ENCODE peak calls at places on chromosomes 16 and 17, in four cellular contexts. A is breast epithelium, E is transverse colon, Q is body of pancreas. C is an unnamed sample. For H3K4me1, the result is how much of the 10 kb centered on the place peaks cover.

GRCh38 chr17:1164935-1165556 is 14.7 kb downstream of the ABR start:
- DNase-seq in A (no peak), E (no peak), Q (no peak), C (no peak)

GRCh38 chr17:72666519-72666874 is 426.0 kb downstream of the SLC39A11 start:
- DNase-seq in A (no peak), E (no peak), Q (no peak), C (no peak)

GRCh38 chr17:79255926-79256325 is 181.3 kb downstream of the ENGASE start:
- DNase-seq in A (no peak), E (no peak), Q (no peak), C (no peak)

GRCh38 chr16:27221576-27222498 is 18.5 kb downstream of the KDM8 start:
- DNase-seq in A (no peak), E (peak), Q (peak), C (no peak)

GRCh38 chr17:2262146-2262587 is 41.4 kb downstream of the SMG6 start:
- DNase-seq in A (no peak), E (no peak), Q (no peak), C (no peak)

GRCh38 chr17:17613708-17614114 is 22.2 kb upstream of the PEMT start:
- DNase-seq in A (no peak), E (peak), Q (peak), C (peak)

GRCh38 chr16:83098536-83098935 is 471.8 kb downstream of the CDH13 start:
- DNase-seq in A (no peak), E (no peak), Q (no peak), C (no peak)

GRCh38 chr17:11182430-11182829 is 58.6 kb upstream of the SHISA6 start:
- DNase-seq in A (no peak), E (no peak), Q (no peak), C (no peak)

GRCh38 chr16:49462356-49462988 is 88.9 kb downstream of the C16orf78 start:
- DNase-seq in A (no peak), E (no peak), Q (no peak), C (no peak)

GRCh38 chr16:78297066-78297666 is 197.7 kb downstream of the WWOX start:
- DNase-seq in A (no peak), E (no peak), Q (peak), C (no peak)

GRCh38 chr16:53131363-53132071 is 76.7 kb downstream of the CHD9 start:
- DNase-seq in A (peak), E (peak), Q (peak), C (peak)

GRCh38 chr16:70271696-70272095 is 17.6 kb downstream of the AARS1 start:
- DNase-seq in A (no peak), E (no peak), Q (no peak), C (no peak)

GRCh38 chr17:17161121-17161520 is 45.0 kb downstream of the PLD6 start:
- DNase-seq in A (no peak), E (no peak), Q (no peak), C (no peak)

GRCh38 chr16:89422905-89423630 is 67.3 kb downstream of the ANKRD11 start:
- DNase-seq in A (no peak), E (no peak), Q (no peak), C (peak)

GRCh38 chr17:27653572-27653971 is 22.6 kb downstream of the LGALS9 start:
- DNase-seq in A (no peak), E (no peak), Q (no peak), C (no peak)

GRCh38 chr17:45405250-45406086 is 27.2 kb downstream of the ARHGAP27 start:
- DNase-seq in A (no peak), E (peak), Q (no peak), C (peak)

GRCh38 chr16:68645494-68646388 is 631 bp downstream of the CDH3 start:
- DNase-seq in A (peak), E (no peak), Q (no peak), C (no peak)

GRCh38 chr16:9757687-9758086 is 424.5 kb downstream of the GRIN2A start:
- DNase-seq in A (no peak), E (no peak), Q (no peak), C (no peak)

GRCh38 chr16:12211870-12212690 is 235.5 kb downstream of the SNX29 start:
- DNase-seq in A (no peak), E (no peak), Q (no peak), C (no peak)

GRCh38 chr16:84340305-84341040 is 27.9 kb upstream of the ATP2C2 start:
- DNase-seq in A (peak), E (peak), Q (no peak), C (peak)

GRCh38 chr17:81509687-81510523 is 2.7 kb downstream of the ACTG1 start:
- DNase-seq in A (no peak), E (no peak), Q (no peak), C (peak)

GRCh38 chr16:53967172-53967571 is 263.2 kb downstream of the FTO start:
- DNase-seq in A (no peak), E (no peak), Q (no peak), C (no peak)

GRCh38 chr17:46949291-46950174 is 26.6 kb downstream of the GOSR2 start:
- DNase-seq in A (no peak), E (no peak), Q (no peak), C (no peak)

GRCh38 chr17:57563968-57564367 is 181.1 kb downstream of the CCDC182 start:
- DNase-seq in A (no peak), E (no peak), Q (no peak), C (no peak)

GRCh38 chr17:47239663-47240374 is 13.8 kb upstream of the ITGB3 start:
- DNase-seq in A (peak), E (peak), Q (peak), C (no peak)

GRCh38 chr17:55444471-55445441 is 23.1 kb upstream of the MMD start:
- DNase-seq in A (no peak), E (no peak), Q (peak), C (no peak)

GRCh38 chr16:29745126-29745852 is 501 bp downstream of the C16orf54 start:
- DNase-seq in A (no peak), E (peak), Q (no peak), C (no peak)

GRCh38 chr17:7084058-7084457 is 4.0 kb upstream of the CLEC10A start:
- DNase-seq in A (no peak), E (no peak), Q (no peak), C (no peak)

DNA sequence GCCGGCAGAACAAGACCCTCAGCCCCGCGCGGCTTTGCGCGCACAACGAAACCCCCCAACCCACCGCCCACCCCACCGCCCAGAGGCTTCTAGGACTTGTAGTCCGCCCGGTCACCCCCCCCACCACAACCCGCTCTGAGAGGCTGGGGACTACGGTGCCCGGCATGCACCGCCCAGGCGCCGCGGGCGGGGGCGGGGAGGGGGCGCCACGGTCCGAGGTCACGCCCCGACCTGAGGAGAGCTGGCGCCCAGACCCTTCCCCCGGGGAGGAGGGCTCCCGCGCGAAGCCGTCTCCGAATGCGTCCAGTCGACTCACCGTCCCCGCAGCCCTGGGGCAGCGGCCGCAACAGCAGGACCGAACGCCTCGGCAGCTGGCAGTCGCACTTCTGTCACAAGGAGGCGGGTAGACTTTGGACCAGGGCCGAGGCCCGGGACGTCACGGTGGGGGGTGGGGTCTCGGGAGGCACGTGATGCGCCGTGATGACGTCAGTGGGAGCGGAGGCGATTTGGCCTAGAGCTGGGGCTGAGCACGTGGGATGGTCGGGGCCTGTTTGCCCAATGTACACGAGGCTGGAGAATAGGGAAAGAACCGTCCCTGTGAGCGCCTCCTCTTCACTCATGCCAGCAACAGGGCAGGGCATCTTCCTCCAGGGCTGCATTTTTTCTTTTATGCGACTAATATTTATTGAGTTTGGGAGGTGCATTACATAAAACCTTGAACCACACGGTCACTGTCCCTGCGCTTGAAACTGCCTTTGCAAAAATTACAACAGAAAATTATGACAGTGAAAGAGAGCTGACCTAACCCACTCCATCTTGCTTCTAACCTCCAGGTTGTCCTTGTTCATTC is at the start of gene CDIP1:
- DNase-seq in A (peak), E (peak), Q (peak), C (peak)
- TF ChIP-seq POLR2A in A (peak), E (peak), Q (peak), C (peak)

DNA sequence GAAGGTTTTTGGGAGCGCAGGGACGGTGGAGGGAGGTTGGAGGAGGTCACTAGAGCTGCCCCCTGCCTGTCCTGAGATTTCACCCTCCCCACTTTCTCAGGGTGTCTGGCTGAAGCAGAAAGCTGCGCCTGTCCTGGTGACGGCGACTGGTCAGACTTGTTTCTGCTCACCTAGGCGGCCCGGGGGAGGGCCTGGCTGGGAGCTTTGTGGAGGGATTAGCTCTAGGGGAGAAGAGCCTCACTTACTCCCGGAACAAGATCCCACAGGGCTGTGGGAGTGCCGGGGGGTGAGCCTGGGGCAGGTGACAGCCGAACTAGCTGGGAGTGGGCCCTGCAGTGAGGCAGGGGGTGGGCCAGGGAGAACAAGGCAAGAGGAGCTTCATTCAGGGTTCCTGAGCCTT is 11.5 kb downstream of the NHERF1 start:
- DNase-seq in A (peak), E (no peak), Q (peak), C (no peak)
- H3K4me1 ChIP-seq in A (under half), E (half or more), Q (half or more), C (under half)

GRCh38 chr17:50192116-50192872 is 9.1 kb downstream of the COL1A1 start:
- DNase-seq in A (no peak), E (no peak), Q (no peak), C (no peak)
- H3K4me3 ChIP-seq in A (no peak), E (no peak), Q (no peak), C (no peak)

DNA sequence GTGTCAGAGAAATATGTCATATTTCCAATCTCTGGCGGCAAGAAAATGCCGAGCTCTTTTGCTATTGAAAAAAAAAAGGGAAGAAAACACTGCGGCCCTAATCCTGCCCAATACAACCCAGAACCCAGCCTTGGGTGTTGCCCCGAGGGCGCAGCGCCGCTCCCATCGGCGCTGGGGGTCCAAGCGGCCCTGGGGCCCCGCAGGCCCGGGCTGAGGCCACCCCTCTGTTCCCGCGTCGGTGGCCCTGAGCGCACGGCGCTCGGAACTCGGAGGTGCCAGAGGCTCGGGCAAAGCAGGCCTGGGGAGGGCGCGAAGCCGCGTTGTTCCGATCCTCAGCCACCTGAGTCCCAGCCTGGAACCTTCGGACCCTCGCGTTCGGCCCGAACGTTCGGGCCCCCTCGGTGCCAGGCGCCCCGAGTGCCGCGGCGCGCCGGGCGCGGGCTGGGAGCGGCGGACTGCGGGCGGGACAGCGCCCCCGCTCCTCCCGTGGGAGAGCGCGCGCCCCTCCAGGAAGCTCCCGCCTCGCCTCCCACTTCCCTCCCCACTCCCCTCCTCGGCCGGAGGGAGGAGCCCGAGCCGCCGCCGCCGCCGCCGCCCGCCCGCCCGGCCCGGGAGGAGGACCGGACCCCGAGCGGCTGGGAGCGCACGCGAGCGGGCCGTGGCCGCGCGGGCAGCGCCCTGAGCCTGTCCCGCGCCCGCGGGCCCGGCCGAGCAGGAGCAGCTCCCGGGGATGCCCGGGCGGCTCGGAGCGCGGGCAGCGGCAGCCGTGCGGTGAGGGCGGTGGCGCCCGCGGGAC is at the start of gene CPNE2:
- DNase-seq in A (no peak), E (peak), Q (peak), C (peak)
- TF ChIP-seq POLR2A in A (no peak), E (peak), Q (peak), C (peak)

DNA sequence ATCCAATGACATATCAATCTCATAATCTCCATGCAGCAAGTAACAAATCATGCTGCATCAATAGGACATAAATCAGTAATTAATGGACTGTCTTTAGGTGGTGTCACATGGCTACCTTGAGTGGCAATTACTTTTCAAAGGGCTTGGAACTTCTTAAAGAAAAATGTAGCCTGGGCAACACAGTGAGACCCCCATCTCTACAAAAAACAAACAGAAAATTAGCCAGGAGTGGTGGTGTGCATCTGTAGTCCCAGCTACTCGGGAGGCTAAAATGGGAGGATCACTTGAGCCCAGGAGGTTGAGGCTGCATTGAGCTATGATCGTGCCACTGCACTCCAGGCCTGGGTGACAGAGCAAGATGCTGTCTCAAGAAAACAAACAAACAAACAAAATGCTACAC is 23.6 kb upstream of the ERN1 start:
- DNase-seq in A (no peak), E (no peak), Q (no peak), C (no peak)
- H3K4me1 ChIP-seq in A (under half), E (under half), Q (half or more), C (under half)

GRCh38 chr17:48554412-48555090 is 9.6 kb upstream of the HOXB2 start:
- DNase-seq in A (no peak), E (no peak), Q (no peak), C (no peak)
- H3K4me3 ChIP-seq in A (peak), E (peak), Q (peak), C (peak)